ENCODE peak calls at places on chromosomes 5 and 9, in eight cellular contexts. N is D721Med; R is CD8-positive, alpha-beta T cell; I is fibroblast of mammary gland; F is spleen; H is choroid plexus epithelial cell; D is MCF 10A; X is coronary artery. S is an unnamed sample.

GRCh38 chr5:147538232-147538631 is 28.4 kb upstream of the DPYSL3 start:
- DNase-seq in N (no peak), R (no peak), I (no peak), F (no peak), H (peak; percentile 25), D (no peak), X (no peak), S (no peak)

GRCh38 chr9:26524225-26524624 is 368.4 kb downstream of the CAAP1 start:
- DNase-seq in N (no peak), R (no peak), I (no peak), F (no peak), H (no peak), D (no peak), X (no peak), S (no peak)

GRCh38 chr5:126872558-126873349 is 95.8 kb downstream of the LMNB1 start:
- DNase-seq in N (no peak), R (no peak), I (no peak), F (no peak), H (no peak), D (no peak), X (no peak), S (no peak)

GRCh38 chr5:150219861-150220260 is 30.0 kb downstream of the SLC6A7 start:
- DNase-seq in N (no peak), R (no peak), I (no peak), F (no peak), H (no peak), D (no peak), X (no peak), S (no peak)

GRCh38 chr9:112299514-112299913 is 33.9 kb downstream of the PTBP3 start:
- DNase-seq in N (no peak), R (no peak), I (peak; percentile 84), F (no peak), H (peak; percentile 76), D (peak; percentile 86), X (no peak), S (peak; percentile 32)

GRCh38 chr5:43017438-43017820 is 22.7 kb downstream of the ANXA2R start:
- DNase-seq in N (no peak), R (no peak), I (peak; percentile 50), F (peak; percentile 90), H (peak; percentile 51), D (no peak), X (no peak), S (no peak)

GRCh38 chr5:378976-379742 is 57.6 kb downstream of the AHRR start:
- DNase-seq in N (no peak), R (no peak), I (peak; percentile 47), F (peak; percentile 58), H (no peak), D (no peak), X (peak; percentile 28), S (no peak)

GRCh38 chr9:73199886-73200285 is 48.2 kb downstream of the ANXA1 start:
- DNase-seq in N (no peak), R (no peak), I (no peak), F (no peak), H (peak; percentile 39), D (peak; percentile 45), X (no peak), S (no peak)

GRCh38 chr9:98263482-98264357 is 8.3 kb upstream of the TBC1D2 start:
- DNase-seq in N (peak; percentile 38), R (peak; percentile 70), I (peak; percentile 83), F (peak; percentile 94), H (peak; percentile 91), D (peak; percentile 83), X (no peak), S (no peak)

GRCh38 chr9:92332577-92333287 is 7.0 kb downstream of the CENPP start:
- DNase-seq in N (no peak), R (no peak), I (peak; percentile 51), F (no peak), H (peak; percentile 75), D (no peak), X (no peak), S (no peak)

GRCh38 chr5:157860898-157861894 is 2.3 kb upstream of the CLINT1 start:
- DNase-seq in N (no peak), R (no peak), I (no peak), F (no peak), H (no peak), D (no peak), X (no peak), S (no peak)

GRCh38 chr9:84146893-84147705 is 166.5 kb downstream of the RMI1 start:
- DNase-seq in N (no peak), R (no peak), I (no peak), F (no peak), H (no peak), D (no peak), X (no peak), S (no peak)

GRCh38 chr5:92836861-92837755 is 743.9 kb downstream of the NR2F1-AS1 start:
- DNase-seq in N (no peak), R (no peak), I (peak; percentile 70), F (no peak), H (peak; percentile 69), D (peak; percentile 11), X (no peak), S (no peak)

GRCh38 chr5:176429972-176430371 is 13.6 kb upstream of the CLTB start:
- DNase-seq in N (no peak), R (no peak), I (no peak), F (no peak), H (no peak), D (no peak), X (no peak), S (no peak)
- TF ChIP-seq CTCF in N (no peak), R (no peak), I (no peak), F (no peak), H (peak; percentile 14), D (no peak), X (no peak), S (no peak)

GRCh38 chr9:117622347-117622746 is 81.9 kb upstream of the TLR4 start:
- DNase-seq in N (no peak), R (no peak), I (no peak), F (no peak), H (peak; percentile 8), D (no peak), X (no peak), S (no peak)
- TF ChIP-seq CTCF in N (no peak), R (no peak), I (no peak), F (no peak), H (peak; percentile 33), D (no peak), X (no peak), S (no peak)

GRCh38 chr9:36136277-36136893 is at the start of gene GLIPR2:
- DNase-seq in N (peak; percentile 88), R (peak; percentile 52), I (peak; percentile 47), F (peak; percentile 97), H (peak; percentile 57), D (peak; percentile 50), X (peak; percentile 84), S (no peak)
- TF ChIP-seq CTCF in N (peak; percentile 35), R (peak; percentile 26), I (no peak), F (no peak), H (no peak), D (no peak), X (peak; percentile 14), S (no peak)

GRCh38 chr9:71490810-71491209 is 277.5 kb downstream of the CEMIP2 start:
- DNase-seq in N (no peak), R (no peak), I (peak; percentile 2), F (no peak), H (peak; percentile 13), D (peak; percentile 33), X (no peak), S (no peak)
- TF ChIP-seq CTCF in N (peak; percentile 25), R (no peak), I (peak; percentile 24), F (no peak), H (peak; percentile 50), D (peak; percentile 50), X (no peak), S (peak; percentile 73)

DNA sequence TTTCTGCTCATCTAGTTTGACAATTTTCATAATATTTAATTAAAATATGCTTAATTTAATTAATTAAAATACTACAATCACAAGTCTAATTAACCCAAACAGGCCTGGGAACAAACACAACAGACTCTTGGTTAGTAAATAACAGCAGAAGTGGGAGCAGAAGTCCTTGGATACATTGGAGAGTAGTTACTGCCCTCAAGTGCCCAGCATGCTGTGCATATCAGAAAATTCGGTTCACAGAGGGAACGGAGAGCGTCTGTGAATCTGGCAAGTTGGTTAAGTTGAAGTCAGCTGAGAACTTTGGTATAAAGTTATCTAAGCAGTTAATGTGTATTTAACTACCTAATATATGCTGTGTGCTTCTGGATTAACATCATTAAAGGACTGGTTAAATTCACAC is 87.0 kb upstream of the ATG10 start:
- DNase-seq in N (no peak), R (no peak), I (no peak), F (no peak), H (no peak), D (no peak), X (no peak), S (no peak)
- TF ChIP-seq CTCF in N (peak; percentile 6), R (no peak), I (no peak), F (no peak), H (no peak), D (no peak), X (no peak), S (no peak)

GRCh38 chr5:137491121-137491520 is 8.0 kb downstream of the SPOCK1 start:
- DNase-seq in N (no peak), R (no peak), I (peak; percentile 50), F (no peak), H (no peak), D (peak; percentile 34), X (no peak), S (no peak)

GRCh38 chr5:137488516-137488915 is 10.6 kb downstream of the SPOCK1 start:
- DNase-seq in N (no peak), R (no peak), I (no peak), F (no peak), H (no peak), D (no peak), X (no peak), S (no peak)

GRCh38 chr5:137486707-137487106 is 12.4 kb downstream of the SPOCK1 start:
- DNase-seq in N (no peak), R (no peak), I (peak; percentile 96), F (no peak), H (no peak), D (peak; percentile 37), X (no peak), S (no peak)

GRCh38 chr5:137488974-137489373 is 10.2 kb downstream of the SPOCK1 start:
- DNase-seq in N (no peak), R (no peak), I (no peak), F (no peak), H (no peak), D (no peak), X (no peak), S (no peak)

DNA sequence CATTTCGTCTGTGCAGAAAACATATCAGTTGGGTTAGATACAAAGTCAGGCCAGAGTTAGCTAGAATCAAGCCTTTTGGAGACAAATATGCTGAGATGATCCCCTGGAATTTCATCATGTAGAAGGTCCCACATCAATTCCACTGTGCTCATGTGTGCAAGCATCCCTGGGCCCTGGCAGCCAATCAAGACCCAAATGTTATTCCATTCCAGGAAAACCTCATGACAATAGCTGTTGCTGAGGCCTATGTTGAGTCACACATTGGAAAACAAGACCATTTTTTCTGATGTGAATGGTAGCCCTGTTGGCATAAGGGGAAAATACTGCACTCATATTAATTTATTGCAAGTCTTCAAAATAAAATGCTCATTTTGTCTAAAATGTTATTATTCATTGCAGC is 11.5 kb downstream of the SPOCK1 start:
- DNase-seq in N (no peak), R (no peak), I (peak; percentile 95), F (no peak), H (peak; percentile 4), D (peak; percentile 40), X (no peak), S (no peak)
- TF ChIP-seq CTCF in N (no peak), R (no peak), I (no peak), F (no peak), H (no peak), D (no peak), X (no peak), S (no peak)